ENCODE peak calls at places on chromosomes 13 and 19, in six cellular contexts. N is activated CD4-positive, alpha-beta T cell treated with anti-CD3 and anti-CD28 coated beads, Interleukin-2, amount 50 U/mL, for 1 hour; P is HEK293T; D is ascending aorta; E is stimulated activated CD4-positive, alpha-beta T cell treated with anti-CD3 and anti-CD28 coated beads, Interleukin-4, amount 100 ng/mL, for 1 hour; Q is dermis microvascular lymphatic vessel endothelial cell. H is an unnamed sample.
A peak's percentile ranks its signal among the peaks of the same experiment; 100 is the strongest.

GRCh38 chr13:74560325-74560724 is 426.1 kb upstream of the KLF12 start:
- DNase-seq in N (no peak), P (no peak), D (no peak), E (no peak), Q (no peak), H (no peak)

GRCh38 chr19:9306443-9306842 is 3.2 kb downstream of the ZNF699 start:
- DNase-seq in N (no peak), P (no peak), D (no peak), E (no peak), Q (no peak), H (no peak)

GRCh38 chr19:53707278-53707677 is 75.5 kb downstream of the DPRX start:
- DNase-seq in N (no peak), P (no peak), D (no peak), E (no peak), Q (no peak), H (no peak)

GRCh38 chr13:44407379-44407778 is 33.8 kb downstream of the SERP2 start:
- DNase-seq in N (no peak), P (no peak), D (peak; percentile 13), E (no peak), Q (no peak), H (no peak)

GRCh38 chr13:78060966-78061365 is 142.3 kb upstream of the EDNRB start:
- DNase-seq in N (no peak), P (no peak), D (no peak), E (no peak), Q (no peak), H (no peak)

GRCh38 chr19:13212759-13213330 is 62.6 kb downstream of the IER2 start:
- DNase-seq in N (peak; percentile 77), P (peak; percentile 75), D (peak; percentile 71), E (peak; percentile 79), Q (peak; percentile 40), H (peak; percentile 75)

GRCh38 chr19:35908977-35909683 is 1.0 kb upstream of the TYROBP start:
- DNase-seq in N (no peak), P (no peak), D (peak; percentile 87), E (no peak), Q (no peak), H (peak; percentile 81)

GRCh38 chr19:33368074-33368864 is 5.2 kb upstream of the CEBPG start:
- DNase-seq in N (no peak), P (no peak), D (no peak), E (no peak), Q (no peak), H (no peak)

GRCh38 chr13:74118328-74118727 is 15.9 kb downstream of the KLF12 start:
- DNase-seq in N (no peak), P (no peak), D (no peak), E (no peak), Q (no peak), H (no peak)

GRCh38 chr13:113350938-113351335 is 13.0 kb downstream of the GRTP1 start:
- DNase-seq in N (no peak), P (no peak), D (no peak), E (no peak), Q (no peak), H (no peak)

H was measured in suprapubic skin.